ENCODE peak calls at places on chromosomes 16 and 17, in ten cellular contexts. N, L, J, T, R, H, M, Q, O and S are unnamed samples.

GRCh38 chr16:24609740-24610420 is 70.5 kb downstream of the RBBP6 start:
- DNase-seq in N (peak; percentile 74), L (no peak), J (peak; percentile 60), T (peak; percentile 39), R (peak; percentile 62), H (peak; percentile 69), M (no peak), Q (no peak), O (peak; percentile 52), S (no peak)

GRCh38 chr17:6078370-6078950 is 8.3 kb downstream of the WSCD1 start:
- DNase-seq in N (no peak), L (no peak), J (no peak), T (no peak), R (peak; percentile 8), H (no peak), M (no peak), Q (no peak), O (no peak), S (no peak)

GRCh38 chr17:55571095-55571494 is 59.8 kb upstream of the SMIM36 start:
- DNase-seq in N (no peak), L (no peak), J (no peak), T (no peak), R (no peak), H (peak; percentile 16), M (no peak), Q (no peak), O (no peak), S (no peak)

GRCh38 chr16:4935231-4935855 is 1.6 kb downstream of the PPL start:
- DNase-seq in N (no peak), L (no peak), J (peak; percentile 98), T (no peak), R (peak; percentile 98), H (no peak), M (no peak), Q (no peak), O (peak; percentile 87), S (peak; percentile 27)

GRCh38 chr16:24717411-24717810 is 12.0 kb upstream of the TNRC6A start:
- DNase-seq in N (no peak), L (no peak), J (peak; percentile 65), T (no peak), R (no peak), H (peak; percentile 82), M (no peak), Q (no peak), O (no peak), S (no peak)

GRCh38 chr17:56297142-56297541 is 143.9 kb downstream of the ANKFN1 start:
- DNase-seq in N (no peak), L (no peak), J (peak; percentile 64), T (no peak), R (no peak), H (peak; percentile 85), M (no peak), Q (no peak), O (no peak), S (no peak)

GRCh38 chr17:81903896-81904599 is 2.0 kb downstream of the NPB start:
- DNase-seq in N (no peak), L (no peak), J (no peak), T (no peak), R (no peak), H (no peak), M (no peak), Q (no peak), O (no peak), S (no peak)

GRCh38 chr16:87178177-87178863 is 138.9 kb downstream of the C16orf95 start:
- DNase-seq in N (no peak), L (no peak), J (peak; percentile 23), T (no peak), R (peak; percentile 32), H (peak; percentile 27), M (no peak), Q (no peak), O (no peak), S (no peak)

GRCh38 chr17:8109669-8110455 is 8.5 kb downstream of the ALOXE3 start:
- DNase-seq in N (peak; percentile 66), L (peak; percentile 75), J (no peak), T (peak; percentile 50), R (peak; percentile 71), H (peak; percentile 19), M (peak; percentile 76), Q (no peak), O (peak; percentile 60), S (no peak)

GRCh38 chr16:51151951-51152663 is 1.0 kb upstream of the SALL1 start:
- DNase-seq in N (peak; percentile 57), L (no peak), J (peak; percentile 93), T (peak; percentile 82), R (no peak), H (peak; percentile 94), M (no peak), Q (no peak), O (no peak), S (peak; percentile 61)

GRCh38 chr17:39151680-39152058 is 232 bp upstream of the PLXDC1 start:
- DNase-seq in N (no peak), L (no peak), J (no peak), T (no peak), R (peak; percentile 52), H (no peak), M (no peak), Q (no peak), O (no peak), S (no peak)

GRCh38 chr17:79535728-79536025 is 75.2 kb downstream of the RBFOX3 start:
- DNase-seq in N (no peak), L (no peak), J (no peak), T (no peak), R (no peak), H (no peak), M (no peak), Q (no peak), O (no peak), S (no peak)

GRCh38 chr17:55212880-55213279 is 51.9 kb upstream of the HLF start:
- DNase-seq in N (no peak), L (no peak), J (no peak), T (no peak), R (no peak), H (peak; percentile 56), M (no peak), Q (no peak), O (no peak), S (no peak)

GRCh38 chr16:21684199-21684598 is 20.4 kb downstream of the OTOA start:
- DNase-seq in N (peak; percentile 14), L (no peak), J (no peak), T (peak; percentile 23), R (no peak), H (no peak), M (peak; percentile 17), Q (no peak), O (no peak), S (no peak)

GRCh38 chr16:60684002-60684401 is 1352.2 kb downstream of the CDH8 start:
- DNase-seq in N (no peak), L (no peak), J (no peak), T (no peak), R (no peak), H (no peak), M (no peak), Q (no peak), O (no peak), S (no peak)